ENCODE peak calls at places on chromosomes 2 and 18, in ten cellular contexts. J, N, C, E, P, I, Z, G, M and F are unnamed samples.

GRCh38 chr2:152387046-152387445 is 52.1 kb downstream of the FMNL2 start:
- DNase-seq in G (no peak), N (no peak), I (no peak), C (no peak), J (no peak), E (no peak), P (no peak), M (no peak), Z (peak; percentile 44), F (no peak)

GRCh38 chr2:146123714-146124113 is 1603.8 kb upstream of the ZEB2 start:
- DNase-seq in N (no peak), G (peak; percentile 9), I (no peak), E (peak; percentile 6), Z (no peak), P (no peak), M (no peak), C (no peak), J (no peak), F (no peak)

GRCh38 chr18:63677490-63678225 is 16.0 kb upstream of the SERPINB3 start:
- DNase-seq in J (no peak), I (peak; percentile 31), N (no peak), C (no peak), E (peak; percentile 21), M (no peak), Z (no peak), G (peak; percentile 55), P (no peak), F (no peak)

GRCh38 chr2:147082850-147083522 is 761.8 kb upstream of the ACVR2A start:
- DNase-seq in G (peak; percentile 89), J (peak; percentile 9), P (peak; percentile 12), I (peak; percentile 4), C (peak; percentile 55), E (peak; percentile 46), M (peak; percentile 31), Z (peak; percentile 76), N (peak; percentile 49), F (no peak)

GRCh38 chr2:209331291-209331844 is 92.5 kb upstream of the MAP2 start:
- DNase-seq in E (peak; percentile 38), I (peak; percentile 5), J (no peak), G (peak; percentile 25), C (peak; percentile 2), M (no peak), N (no peak), P (peak; percentile 76), Z (peak; percentile 62), F (no peak)

GRCh38 chr2:148874868-148875341 is at the start of gene KIF5C:
- DNase-seq in E (peak; percentile 76), Z (peak; percentile 83), G (peak; percentile 57), N (peak; percentile 77), J (peak; percentile 92), P (peak; percentile 78), M (peak; percentile 96), C (no peak), I (no peak), F (peak; percentile 58)

GRCh38 chr2:109466674-109467575 is 146.8 kb downstream of the SEPTIN10 start:
- DNase-seq in I (peak; percentile 10), Z (peak; percentile 36), E (peak; percentile 64), C (no peak), G (peak; percentile 69), P (no peak), M (no peak), N (no peak), J (peak; percentile 59), F (no peak)

GRCh38 chr2:23711979-23712755 is 214.8 kb downstream of the ATAD2B start:
- DNase-seq in M (no peak), J (no peak), C (no peak), I (no peak), P (no peak), N (no peak), G (peak; percentile 45), E (no peak), Z (peak; percentile 86), F (no peak)

GRCh38 chr2:143515318-143515717 is 386.1 kb downstream of the ARHGAP15 start:
- DNase-seq in Z (no peak), I (no peak), C (no peak), J (no peak), E (no peak), N (no peak), M (no peak), P (no peak), G (no peak), F (no peak)

GRCh38 chr18:70296289-70296688 is 7.4 kb downstream of the SOCS6 start:
- DNase-seq in C (no peak), Z (no peak), E (no peak), I (no peak), G (no peak), P (no peak), N (no peak), J (no peak), M (no peak), F (no peak)

GRCh38 chr2:231384970-231385369 is 10.5 kb upstream of the B3GNT7 start:
- DNase-seq in G (peak; percentile 15), N (no peak), I (no peak), E (peak; percentile 28), P (no peak), M (no peak), Z (no peak), C (no peak), J (no peak), F (no peak)

GRCh38 chr2:104025296-104025695 is 828.6 kb upstream of the POU3F3 start:
- DNase-seq in I (no peak), P (no peak), N (no peak), J (no peak), G (no peak), E (peak; percentile 3), M (no peak), C (no peak), Z (peak; percentile 28), F (no peak)

GRCh38 chr18:28204154-28204553 is 27.2 kb upstream of the CDH2 start:
- DNase-seq in J (peak; percentile 45), E (peak; percentile 80), P (no peak), I (peak; percentile 82), C (no peak), M (no peak), N (no peak), G (peak; percentile 90), Z (peak; percentile 85), F (no peak)

GRCh38 chr2:140863713-140864112 is 1267.1 kb downstream of the LRP1B start:
- DNase-seq in J (peak; percentile 4), Z (peak; percentile 74), E (peak; percentile 58), N (no peak), M (peak; percentile 24), C (peak; percentile 76), G (peak; percentile 51), I (peak; percentile 7), P (peak; percentile 48), F (no peak)

GRCh38 chr18:58253871-58254270 is 209.8 kb downstream of the NEDD4L start:
- DNase-seq in G (no peak), Z (no peak), J (no peak), N (no peak), E (no peak), M (no peak), P (no peak), I (no peak), C (no peak), F (no peak)

GRCh38 chr2:128169094-128169493 is 78.1 kb downstream of the UGGT1 start:
- DNase-seq in E (no peak), G (no peak), N (no peak), P (no peak), Z (no peak), I (no peak), M (no peak), J (no peak), C (no peak), F (no peak)

GRCh38 chr2:105917688-105918087 is 173.0 kb downstream of the NCK2 start:
- DNase-seq in P (no peak), M (no peak), Z (no peak), I (no peak), E (no peak), J (no peak), N (no peak), G (no peak), C (peak; percentile 43), F (no peak)

GRCh38 chr2:18171191-18172139 is 293.0 kb downstream of the KCNS3 start:
- DNase-seq in C (no peak), Z (peak; percentile 75), N (no peak), M (no peak), I (no peak), J (peak; percentile 17), E (peak; percentile 6), P (no peak), G (peak; percentile 83), F (no peak)

GRCh38 chr2:23624915-23625314 is 239.9 kb downstream of the KLHL29 start:
- DNase-seq in N (no peak), I (no peak), Z (no peak), J (no peak), E (no peak), G (no peak), C (no peak), M (no peak), P (no peak), F (no peak)

GRCh38 chr2:126399001-126399400 is 257.0 kb upstream of the GYPC start:
- DNase-seq in N (no peak), G (no peak), C (no peak), J (no peak), E (peak; percentile 2), I (no peak), Z (no peak), P (no peak), M (no peak), F (no peak)

GRCh38 chr2:38547791-38548190 is 54.9 kb downstream of the HNRNPLL start:
- DNase-seq in P (no peak), C (no peak), G (no peak), Z (no peak), M (no peak), E (no peak), N (no peak), I (no peak), J (no peak), F (no peak)

GRCh38 chr2:71186973-71187372 is 39.9 kb downstream of the PAIP2B start:
- DNase-seq in I (no peak), Z (no peak), N (no peak), E (no peak), M (no peak), J (no peak), G (no peak), P (no peak), C (no peak), F (no peak)

GRCh38 chr18:59691046-59691395 is 6.2 kb downstream of the CCBE1 start:
- DNase-seq in M (no peak), E (peak; percentile 58), I (no peak), N (no peak), J (peak; percentile 59), Z (peak; percentile 76), G (peak; percentile 86), C (no peak), P (no peak), F (no peak)

GRCh38 chr2:3399403-3399802 is 19.9 kb downstream of the TRAPPC12 start:
- DNase-seq in C (no peak), P (no peak), M (no peak), I (no peak), J (no peak), Z (no peak), N (no peak), E (no peak), G (no peak), F (no peak)

GRCh38 chr18:48940854-48941531 is 9.8 kb downstream of the SMAD7 start:
- DNase-seq in P (no peak), Z (no peak), J (no peak), E (no peak), C (peak; percentile 77), M (peak; percentile 69), I (no peak), G (no peak), N (peak; percentile 73), F (peak; percentile 63)

GRCh38 chr2:34337735-34338134 is 738.6 kb upstream of the FAM98A start:
- DNase-seq in N (no peak), E (peak; percentile 15), C (no peak), P (no peak), J (no peak), Z (no peak), M (no peak), I (no peak), G (no peak), F (no peak)

GRCh38 chr2:207766697-207767460 is 2.8 kb downstream of the FZD5 start:
- DNase-seq in E (no peak), C (no peak), G (no peak), I (no peak), N (no peak), J (no peak), Z (no peak), P (no peak), M (peak; percentile 56), F (no peak)